ENCODE peak calls at places on chromosome 5, in seven cellular contexts. V, Y, O, B, L, H and J are unnamed samples.

GRCh38 chr5:107805166-107805565 is 134.4 kb upstream of the EFNA5 start:
- DNase-seq in V (no peak), Y (no peak), O (no peak), B (no peak), L (no peak), H (no peak), J (no peak)

GRCh38 chr5:110441035-110441434 is 285.4 kb downstream of the TMEM232 start:
- DNase-seq in V (no peak), Y (no peak), O (no peak), B (no peak), L (peak), H (no peak), J (peak)

GRCh38 chr5:176180781-176181180 is 57.4 kb upstream of the SIMC1 start:
- DNase-seq in V (no peak), Y (no peak), O (no peak), B (no peak), L (no peak), H (no peak), J (no peak)

GRCh38 chr5:145068696-145069095 is 766.4 kb downstream of the PRELID2 start:
- DNase-seq in V (no peak), Y (no peak), O (no peak), B (no peak), L (no peak), H (no peak), J (no peak)

GRCh38 chr5:57302164-57302563 is 128.3 kb downstream of the GPBP1 start:
- DNase-seq in V (peak), Y (no peak), O (no peak), B (no peak), L (peak), H (no peak), J (no peak)

GRCh38 chr5:157571357-157571827 is 4.2 kb downstream of the ADAM19 start:
- DNase-seq in V (no peak), Y (no peak), O (no peak), B (peak), L (peak), H (no peak), J (no peak)

GRCh38 chr5:82396871-82397514 is 118.8 kb upstream of the RPS23 start:
- DNase-seq in V (peak), Y (peak), O (peak), B (no peak), L (peak), H (peak), J (peak)

GRCh38 chr5:107592515-107592914 is 78.2 kb downstream of the EFNA5 start:
- DNase-seq in V (no peak), Y (no peak), O (no peak), B (no peak), L (no peak), H (no peak), J (no peak)

GRCh38 chr5:6228257-6229250 is 149.8 kb downstream of the MED10 start:
- DNase-seq in V (no peak), Y (no peak), O (no peak), B (no peak), L (no peak), H (no peak), J (no peak)

GRCh38 chr5:142537938-142538337 is 148.0 kb downstream of the FGF1 start:
- DNase-seq in V (no peak), Y (no peak), O (no peak), B (no peak), L (no peak), H (no peak), J (no peak)

GRCh38 chr5:136518814-136519213 is 153.5 kb upstream of the TRPC7 start:
- DNase-seq in V (no peak), Y (no peak), O (no peak), B (no peak), L (no peak), H (no peak), J (peak)

GRCh38 chr5:173706700-173707099 is 90.2 kb upstream of the BOD1 start:
- DNase-seq in V (no peak), Y (no peak), O (no peak), B (no peak), L (no peak), H (no peak), J (no peak)

GRCh38 chr5:145752947-145753346 is 82.2 kb downstream of the PRELID2 start:
- DNase-seq in V (no peak), Y (no peak), O (no peak), B (no peak), L (peak), H (no peak), J (no peak)

GRCh38 chr5:17190242-17190778 is 27.1 kb upstream of the BASP1 start:
- DNase-seq in V (no peak), Y (peak), O (no peak), B (no peak), L (peak), H (peak), J (no peak)

GRCh38 chr5:168471785-168472184 is 14.5 kb upstream of the RARS1 start:
- DNase-seq in V (no peak), Y (no peak), O (no peak), B (no peak), L (peak), H (no peak), J (no peak)

GRCh38 chr5:113034182-113034773 is 57.7 kb downstream of the DCP2 start:
- DNase-seq in V (no peak), Y (no peak), O (no peak), B (no peak), L (peak), H (no peak), J (no peak)

GRCh38 chr5:28576022-28576421 is 1537.6 kb upstream of the CDH9 start:
- DNase-seq in V (no peak), Y (no peak), O (no peak), B (no peak), L (peak), H (no peak), J (no peak)

DNA sequence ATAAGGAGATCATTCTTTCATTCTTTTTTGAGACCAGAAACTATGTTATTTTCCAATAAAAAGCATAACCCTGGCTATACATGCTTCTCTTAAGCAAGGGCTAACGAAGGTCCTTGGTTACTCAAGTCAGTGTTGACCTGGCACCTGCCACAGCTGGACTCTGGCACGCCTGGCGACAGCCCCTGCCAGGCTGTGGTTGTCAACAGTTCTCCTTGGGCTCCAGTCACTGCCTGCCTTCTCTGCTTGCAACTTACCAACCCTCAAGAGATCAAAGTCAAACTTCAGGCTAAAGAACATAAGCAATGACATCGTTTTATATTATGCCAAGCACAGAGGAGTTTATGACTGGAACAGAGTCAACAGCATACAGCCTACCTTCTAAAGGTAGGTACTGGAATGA is 61.4 kb upstream of the TBC1D9B start:
- DNase-seq in V (peak), Y (no peak), O (no peak), B (no peak), L (no peak), H (no peak), J (no peak)
- H3K27ac ChIP-seq in V (no peak), Y (no peak), O (no peak), B (no peak), L (no peak), H (no peak), J (no peak)

DNA sequence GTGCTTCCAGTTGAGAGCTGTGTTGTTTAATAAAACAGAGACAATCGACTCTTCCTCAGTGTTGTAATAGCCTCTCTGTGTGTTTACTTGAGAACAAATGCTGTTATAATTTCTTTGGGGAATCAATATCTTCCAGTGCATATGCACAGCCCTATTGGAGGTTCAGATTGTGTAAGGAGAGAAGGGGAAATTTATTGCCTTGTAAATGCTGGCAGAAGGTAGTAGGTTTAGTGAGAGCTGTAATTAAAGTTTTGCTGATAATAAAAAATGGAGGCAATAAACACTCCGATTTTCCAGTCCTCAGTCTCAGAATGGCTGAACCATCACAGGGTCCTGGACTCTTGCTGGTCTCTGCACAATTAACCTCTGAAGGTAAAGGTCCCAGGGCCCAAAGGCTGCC is 128.3 kb downstream of the C5orf15 start:
- DNase-seq in V (no peak), Y (no peak), O (no peak), B (no peak), L (no peak), H (no peak), J (no peak)
- TF ChIP-seq CTCF in V (no peak), Y (no peak), O (no peak), B (no peak), L (no peak), H (no peak), J (no peak)

GRCh38 chr5:130976491-130976890 is 188.6 kb downstream of the HINT1 start:
- DNase-seq in V (no peak), Y (no peak), O (no peak), B (no peak), L (no peak), H (no peak), J (no peak)
- H3K27ac ChIP-seq in V (no peak), Y (no peak), O (no peak), B (no peak), L (no peak), H (no peak), J (no peak)

GRCh38 chr5:147818290-147818689 is 13.2 kb downstream of the SPINK1 start:
- DNase-seq in V (no peak), Y (no peak), O (no peak), B (no peak), L (no peak), H (no peak), J (no peak)

GRCh38 chr5:147809830-147810666 is 21.4 kb downstream of the SPINK1 start:
- DNase-seq in V (no peak), Y (no peak), O (no peak), B (no peak), L (peak), H (no peak), J (no peak)

GRCh38 chr5:147819371-147819770 is 12.1 kb downstream of the SPINK1 start:
- DNase-seq in V (no peak), Y (no peak), O (no peak), B (no peak), L (no peak), H (no peak), J (no peak)

GRCh38 chr5:147813696-147814095 is 17.8 kb downstream of the SPINK1 start:
- DNase-seq in V (no peak), Y (no peak), O (no peak), B (no peak), L (peak), H (no peak), J (no peak)
- TF ChIP-seq CTCF in V (no peak), Y (no peak), O (no peak), B (no peak), L (no peak), H (no peak), J (no peak)